ENCODE peak calls at places on chromosomes 4 and X, in seven cellular contexts. F, W, N, H, U, G and R are unnamed samples.

GRCh38 chr4:23297327-23297726 is 592.5 kb downstream of the PPARGC1A start:
- DNase-seq in F (no peak), W (peak; percentile 4), N (peak; percentile 20), H (peak; percentile 59), U (no peak), G (peak; percentile 19), R (no peak)

GRCh38 chr4:106369456-106370060 is 980 bp upstream of the GIMD1 start:
- DNase-seq in F (peak; percentile 79), W (peak; percentile 64), N (peak; percentile 73), H (peak; percentile 79), U (peak; percentile 85), G (peak; percentile 83), R (peak; percentile 37)

GRCh38 chrX:70013483-70014222 is 36.1 kb downstream of the AWAT2 start:
- DNase-seq in F (no peak), W (no peak), N (no peak), H (no peak), U (no peak), G (no peak), R (no peak)

GRCh38 chr4:119570401-119570800 is 58.2 kb downstream of the PDE5A start:
- DNase-seq in F (no peak), W (no peak), N (no peak), H (no peak), U (peak; percentile 43), G (no peak), R (no peak)

GRCh38 chr4:26590639-26591038 is 6.8 kb downstream of the TBC1D19 start:
- DNase-seq in F (peak; percentile 60), W (no peak), N (peak; percentile 59), H (no peak), U (peak; percentile 36), G (no peak), R (peak; percentile 47)

GRCh38 chrX:154444001-154444754 is at the start of gene FAM50A:
- DNase-seq in F (no peak), W (peak; percentile 62), N (peak; percentile 61), H (peak; percentile 84), U (peak; percentile 87), G (peak; percentile 61), R (peak; percentile 77)

GRCh38 chr4:82774711-82775171 is 23.9 kb downstream of the SCD5 start:
- DNase-seq in F (no peak), W (no peak), N (no peak), H (peak; percentile 35), U (peak; percentile 71), G (no peak), R (no peak)

GRCh38 chr4:54473077-54473545 is 184.6 kb upstream of the KIT start:
- DNase-seq in F (no peak), W (no peak), N (peak; percentile 28), H (no peak), U (peak; percentile 46), G (peak; percentile 10), R (no peak)

GRCh38 chr4:159308571-159309340 is 205.9 kb downstream of the RAPGEF2 start:
- DNase-seq in F (no peak), W (no peak), N (peak; percentile 56), H (no peak), U (peak; percentile 67), G (peak; percentile 39), R (no peak)

GRCh38 chrX:21698274-21698673 is 40.1 kb upstream of the KLHL34 start:
- DNase-seq in F (no peak), W (no peak), N (no peak), H (no peak), U (no peak), G (no peak), R (no peak)

GRCh38 chr4:3372264-3372932 is 69.4 kb upstream of the HGFAC start:
- DNase-seq in F (no peak), W (no peak), N (no peak), H (no peak), U (no peak), G (no peak), R (no peak)

GRCh38 chr4:15754323-15754722 is 23.8 kb upstream of the CD38 start:
- DNase-seq in F (no peak), W (peak; percentile 17), N (peak; percentile 10), H (no peak), U (peak; percentile 18), G (no peak), R (no peak)

GRCh38 chr4:153668647-153669046 is 15.4 kb upstream of the TLR2 start:
- DNase-seq in F (no peak), W (no peak), N (no peak), H (no peak), U (no peak), G (no peak), R (no peak)

GRCh38 chr4:33561259-33561658 is 2683.1 kb downstream of the ARAP2 start:
- DNase-seq in F (no peak), W (no peak), N (no peak), H (no peak), U (no peak), G (no peak), R (no peak)

GRCh38 chr4:18020145-18020670 is 1.3 kb downstream of the LCORL start:
- DNase-seq in F (no peak), W (peak; percentile 32), N (peak; percentile 6), H (peak; percentile 65), U (peak; percentile 45), G (peak; percentile 25), R (no peak)

GRCh38 chr4:3521621-3522325 is 10.4 kb downstream of the LRPAP1 start:
- DNase-seq in F (no peak), W (no peak), N (no peak), H (no peak), U (no peak), G (no peak), R (no peak)

GRCh38 chr4:66376921-66377320 is 706.6 kb upstream of the EPHA5 start:
- DNase-seq in F (no peak), W (no peak), N (no peak), H (no peak), U (no peak), G (no peak), R (no peak)

GRCh38 chr4:8038702-8039251 is 99.1 kb upstream of the AFAP1 start:
- DNase-seq in F (no peak), W (no peak), N (no peak), H (no peak), U (no peak), G (no peak), R (no peak)

GRCh38 chr4:51831133-51831532 is 11.8 kb upstream of the DCUN1D4 start:
- DNase-seq in F (peak; percentile 36), W (peak; percentile 62), N (peak; percentile 82), H (peak; percentile 87), U (peak; percentile 68), G (peak; percentile 83), R (peak; percentile 37)

GRCh38 chrX:77014655-77015377 is 432.4 kb upstream of the FGF16 start:
- DNase-seq in F (no peak), W (peak; percentile 57), N (no peak), H (peak; percentile 43), U (no peak), G (peak; percentile 75), R (no peak)

GRCh38 chr4:123587983-123588494 is 191.4 kb downstream of the SPRY1 start:
- DNase-seq in F (peak; percentile 63), W (no peak), N (peak; percentile 94), H (no peak), U (peak; percentile 70), G (no peak), R (peak; percentile 79)

GRCh38 chr4:150794706-150795105 is 212.8 kb downstream of the MAB21L2 start:
- DNase-seq in F (no peak), W (no peak), N (no peak), H (no peak), U (no peak), G (no peak), R (no peak)

GRCh38 chrX:135429429-135429828 is 7.7 kb downstream of the SMIM10L2A start:
- DNase-seq in F (no peak), W (no peak), N (no peak), H (no peak), U (no peak), G (no peak), R (no peak)
- H3K9me2 ChIP-seq in F (no peaks in the 10 kb centered on the region), W (no peaks in the 10 kb centered on the region), N (no peaks in the 10 kb centered on the region), H (no peaks in the 10 kb centered on the region), U (no peaks in the 10 kb centered on the region), G (no peaks in the 10 kb centered on the region), R (no peaks in the 10 kb centered on the region)

GRCh38 chrX:24842486-24842885 is 148.8 kb downstream of the POLA1 start:
- DNase-seq in F (no peak), W (no peak), N (no peak), H (no peak), U (no peak), G (no peak), R (no peak)
- H3K4me1 ChIP-seq in F (no peaks in the 10 kb centered on the region), W (peaks cover 16% of the 10 kb centered on the region), N (no peaks in the 10 kb centered on the region), H (peaks cover 17% of the 10 kb centered on the region), U (peaks cover 6% of the 10 kb centered on the region), G (peaks cover 18% of the 10 kb centered on the region), R (no peaks in the 10 kb centered on the region)

GRCh38 chr4:186932196-186932595 is 208.5 kb upstream of the FAT1 start:
- DNase-seq in F (peak; percentile 94), W (no peak), N (no peak), H (no peak), U (peak; percentile 24), G (no peak), R (no peak)

GRCh38 chr4:186931519-186931918 is 207.9 kb upstream of the FAT1 start:
- DNase-seq in F (no peak), W (no peak), N (peak; percentile 62), H (no peak), U (peak; percentile 79), G (no peak), R (no peak)

GRCh38 chr4:186934255-186934654 is 210.6 kb upstream of the FAT1 start:
- DNase-seq in F (no peak), W (no peak), N (no peak), H (no peak), U (no peak), G (no peak), R (no peak)

GRCh38 chr4:186934841-186935443 is 211.3 kb upstream of the FAT1 start:
- DNase-seq in F (no peak), W (no peak), N (peak; percentile 57), H (no peak), U (no peak), G (no peak), R (no peak)

GRCh38 chr4:186932631-186933150 is 209.0 kb upstream of the FAT1 start:
- DNase-seq in F (peak; percentile 99), W (no peak), N (peak; percentile 74), H (no peak), U (peak; percentile 76), G (no peak), R (no peak)
- H2AFZ ChIP-seq in F (no peak overlapping the region), W (peak overlapping the region; percentile 49), N (no peak overlapping the region), H (no peak overlapping the region), U (peak overlapping the region; percentile 7), G (no peak overlapping the region), R (no peak overlapping the region)

GRCh38 chr4:86450189-86450588 is 90.3 kb upstream of the MAPK10 start:
- DNase-seq in F (no peak), W (no peak), N (no peak), H (no peak), U (no peak), G (no peak), R (no peak)

GRCh38 chr4:86450861-86451260 is 91.0 kb upstream of the MAPK10 start:
- DNase-seq in F (no peak), W (no peak), N (no peak), H (no peak), U (no peak), G (peak; percentile 30), R (no peak)

GRCh38 chr4:86451560-86452322 is 91.9 kb upstream of the MAPK10 start:
- DNase-seq in F (no peak), W (no peak), N (peak; percentile 61), H (no peak), U (peak; percentile 34), G (peak; percentile 45), R (peak; percentile 87)

GRCh38 chr4:86452323-86452995 is 92.6 kb upstream of the MAPK10 start:
- DNase-seq in F (no peak), W (no peak), N (no peak), H (no peak), U (no peak), G (no peak), R (no peak)

GRCh38 chr4:86453044-86453501 is 93.2 kb upstream of the MAPK10 start:
- DNase-seq in F (no peak), W (no peak), N (peak; percentile 4), H (no peak), U (no peak), G (no peak), R (peak; percentile 62)
- H3K9me2 ChIP-seq in F (no peaks in the 10 kb centered on the region), W (no peaks in the 10 kb centered on the region), N (no peaks in the 10 kb centered on the region), H (no peaks in the 10 kb centered on the region), U (no peaks in the 10 kb centered on the region), G (peaks cover 4% of the 10 kb centered on the region), R (no peaks in the 10 kb centered on the region)